ENCODE peak calls at places on chromosomes 2 and 18, in ten cellular contexts. P is SK-N-SH, B is mesendoderm, R is endodermal cell, Z is IMR-90, W is neuronal stem cell, F is neural progenitor cell, G is HCT116, K is kidney, O is Karpas-422. J is an unnamed sample.

GRCh38 chr2:112342067-112342466 is 66.7 kb downstream of the ZC3H6 start:
- DNase-seq in P (no peak), B (no peak), R (no peak), Z (no peak), W (no peak), F (no peak), G (no peak), K (no peak), O (no peak), J (no peak)

GRCh38 chr2:222307138-222307756 is 8.4 kb upstream of the PAX3 start:
- DNase-seq in P (no peak), B (no peak), R (peak), Z (no peak), W (no peak), F (peak), G (no peak), K (no peak), O (no peak), J (peak)

GRCh38 chr2:54024576-54024975 is 53.8 kb upstream of the PSME4 start:
- DNase-seq in P (no peak), B (no peak), R (no peak), Z (no peak), W (no peak), F (no peak), G (no peak), K (no peak), O (no peak), J (no peak)

GRCh38 chr2:232976176-232976575 is 36.9 kb downstream of the NGEF start:
- DNase-seq in P (no peak), B (no peak), R (peak), Z (no peak), W (no peak), F (no peak), G (no peak), K (no peak), O (no peak), J (no peak)

GRCh38 chr2:18483896-18484295 is 76.6 kb downstream of the RDH14 start:
- DNase-seq in P (no peak), B (no peak), R (no peak), Z (peak), W (no peak), F (no peak), G (no peak), K (no peak), O (no peak), J (no peak)

GRCh38 chr2:44945676-44946427 is 4.3 kb downstream of the SIX3 start:
- DNase-seq in P (peak), B (peak), R (peak), Z (no peak), W (no peak), F (no peak), G (no peak), K (no peak), O (no peak), J (no peak)

GRCh38 chr2:77834360-77835002 is 312.3 kb upstream of the LRRTM4 start:
- DNase-seq in P (no peak), B (peak), R (no peak), Z (no peak), W (peak), F (peak), G (peak), K (no peak), O (no peak), J (no peak)

GRCh38 chr2:162301151-162301804 is 17.2 kb downstream of the IFIH1 start:
- DNase-seq in P (peak), B (peak), R (peak), Z (peak), W (peak), F (peak), G (peak), K (no peak), O (peak), J (no peak)

GRCh38 chr2:239609162-239609561 is 208.3 kb upstream of the HDAC4 start:
- DNase-seq in P (no peak), B (no peak), R (peak), Z (no peak), W (no peak), F (no peak), G (no peak), K (no peak), O (no peak), J (peak)

GRCh38 chr2:239193426-239193825 is 207.4 kb downstream of the HDAC4 start:
- DNase-seq in P (no peak), B (no peak), R (peak), Z (no peak), W (no peak), F (no peak), G (no peak), K (peak), O (no peak), J (no peak)

GRCh38 chr2:71082402-71083252 is 14.2 kb downstream of the NAGK start:
- DNase-seq in P (no peak), B (no peak), R (no peak), Z (no peak), W (no peak), F (no peak), G (no peak), K (no peak), O (peak), J (no peak)

GRCh38 chr2:201797175-201797840 is 9.0 kb upstream of the CDK15 start:
- DNase-seq in P (no peak), B (no peak), R (no peak), Z (peak), W (no peak), F (no peak), G (no peak), K (no peak), O (no peak), J (no peak)

GRCh38 chr2:74191596-74192380 is 6.6 kb upstream of the MTHFD2 start:
- DNase-seq in P (no peak), B (no peak), R (peak), Z (no peak), W (no peak), F (no peak), G (no peak), K (no peak), O (no peak), J (no peak)

GRCh38 chr18:58196164-58196563 is 152.1 kb downstream of the NEDD4L start:
- DNase-seq in P (no peak), B (no peak), R (no peak), Z (no peak), W (no peak), F (no peak), G (no peak), K (no peak), O (no peak), J (peak)

GRCh38 chr2:134402385-134402784 is 148.5 kb downstream of the MGAT5 start:
- DNase-seq in P (no peak), B (no peak), R (no peak), Z (peak), W (no peak), F (no peak), G (no peak), K (no peak), O (no peak), J (no peak)

GRCh38 chr2:20939786-20940480 is 103.9 kb downstream of the APOB start:
- DNase-seq in P (no peak), B (no peak), R (no peak), Z (no peak), W (no peak), F (no peak), G (no peak), K (no peak), O (no peak), J (no peak)

GRCh38 chr2:188456114-188456909 is 164.6 kb downstream of the GULP1 start:
- DNase-seq in P (no peak), B (peak), R (peak), Z (no peak), W (no peak), F (peak), G (no peak), K (no peak), O (no peak), J (no peak)

GRCh38 chr2:240821429-240821778 is 1.4 kb upstream of the KIF1A start:
- DNase-seq in P (no peak), B (no peak), R (no peak), Z (no peak), W (no peak), F (no peak), G (no peak), K (no peak), O (no peak), J (no peak)

GRCh38 chr2:240819404-240820013 is 510 bp downstream of the KIF1A start:
- DNase-seq in P (peak), B (peak), R (peak), Z (no peak), W (peak), F (peak), G (no peak), K (no peak), O (no peak), J (no peak)

GRCh38 chr2:240820607-240821428 is 799 bp upstream of the KIF1A start:
- DNase-seq in P (peak), B (peak), R (peak), Z (no peak), W (peak), F (peak), G (no peak), K (no peak), O (no peak), J (no peak)

GRCh38 chr2:240818543-240819403 is 1.2 kb downstream of the KIF1A start:
- DNase-seq in P (peak), B (peak), R (peak), Z (no peak), W (peak), F (peak), G (no peak), K (no peak), O (no peak), J (no peak)

DNA sequence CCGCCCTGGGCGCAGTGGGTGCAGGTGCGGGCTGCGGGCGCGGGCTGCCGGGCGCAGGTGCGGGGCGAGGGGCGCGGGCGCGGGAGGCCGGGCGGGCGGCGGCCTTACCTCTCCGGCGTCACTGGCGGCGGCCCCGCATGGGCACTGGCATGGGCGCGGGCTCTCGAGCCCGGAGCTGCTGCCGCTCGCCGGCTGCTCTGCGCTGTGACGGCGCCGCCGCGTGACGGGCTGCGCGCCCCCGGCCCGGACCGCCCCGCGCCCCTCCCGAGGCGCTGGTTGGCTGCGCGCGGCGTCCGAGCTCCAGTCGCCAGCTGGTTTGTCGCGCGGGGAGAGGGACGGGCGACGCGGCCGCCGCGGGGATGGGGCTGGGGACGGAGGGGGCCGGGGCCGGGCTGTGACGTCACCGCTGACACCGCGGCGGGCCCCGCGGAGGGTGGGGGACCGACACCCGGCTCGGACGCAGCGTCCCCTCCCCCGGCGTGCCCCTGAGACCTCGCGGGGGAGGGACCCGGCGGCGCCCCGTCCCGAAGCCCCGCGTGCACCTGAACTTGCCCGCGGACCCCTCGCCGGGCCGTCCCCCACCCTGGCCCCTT is at the start of gene KIF1A:
- DNase-seq in P (peak), B (peak), R (peak), Z (no peak), W (peak), F (peak), G (no peak), K (no peak), O (no peak), J (no peak)
- H3K4me3 ChIP-seq in P (peak), B (peak), R (peak), Z (no peak), W (peak), F (peak), G (no peak), K (no peak), O (no peak), J (no peak)

GRCh38 chr2:55056024-55056521 is 5.8 kb upstream of the RTN4 start:
- DNase-seq in P (no peak), B (peak), R (no peak), Z (peak), W (no peak), F (no peak), G (peak), K (no peak), O (no peak), J (no peak)
- H3K9ac ChIP-seq in P (no peak), B (no peak), R (no peak), Z (no peak), W (no peak), F (no peak), G (no peak), K (no peak), O (no peak), J (no peak)

DNA sequence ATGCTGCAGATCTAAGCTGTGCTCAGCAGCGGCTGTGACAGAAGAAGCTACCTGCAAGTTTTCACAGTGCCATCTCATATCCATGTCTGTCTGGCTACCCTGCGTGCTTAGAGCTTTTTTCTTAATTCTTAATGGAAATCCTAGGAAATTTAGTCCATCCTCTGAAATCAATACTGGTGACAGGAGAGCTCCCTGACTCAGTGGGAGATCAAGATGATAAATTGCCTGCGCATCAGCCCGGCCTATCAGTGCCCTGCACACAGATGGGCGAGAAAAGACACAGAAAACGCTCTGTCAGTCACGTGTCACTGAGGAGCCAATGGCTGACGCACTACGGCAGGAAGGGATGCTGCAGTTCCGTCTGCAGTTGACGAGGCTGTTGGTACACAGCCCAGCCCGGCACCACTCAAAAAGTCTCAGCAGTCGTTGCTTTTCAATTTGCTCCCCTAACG is 819.6 kb upstream of the FSHR start:
- DNase-seq in P (peak), B (peak), R (peak), Z (no peak), W (peak), F (peak), G (no peak), K (peak), O (no peak), J (peak)
- H3K4me3 ChIP-seq in P (peak), B (no peak), R (no peak), Z (no peak), W (peak), F (peak), G (no peak), K (peak), O (no peak), J (no peak)

GRCh38 chr18:55982992-55983391 is 395.0 kb upstream of the TCF4 start:
- DNase-seq in P (no peak), B (peak), R (peak), Z (peak), W (no peak), F (no peak), G (no peak), K (no peak), O (no peak), J (no peak)

GRCh38 chr18:55983433-55983832 is 395.4 kb upstream of the TCF4 start:
- DNase-seq in P (no peak), B (no peak), R (no peak), Z (peak), W (no peak), F (no peak), G (no peak), K (no peak), O (no peak), J (no peak)

DNA sequence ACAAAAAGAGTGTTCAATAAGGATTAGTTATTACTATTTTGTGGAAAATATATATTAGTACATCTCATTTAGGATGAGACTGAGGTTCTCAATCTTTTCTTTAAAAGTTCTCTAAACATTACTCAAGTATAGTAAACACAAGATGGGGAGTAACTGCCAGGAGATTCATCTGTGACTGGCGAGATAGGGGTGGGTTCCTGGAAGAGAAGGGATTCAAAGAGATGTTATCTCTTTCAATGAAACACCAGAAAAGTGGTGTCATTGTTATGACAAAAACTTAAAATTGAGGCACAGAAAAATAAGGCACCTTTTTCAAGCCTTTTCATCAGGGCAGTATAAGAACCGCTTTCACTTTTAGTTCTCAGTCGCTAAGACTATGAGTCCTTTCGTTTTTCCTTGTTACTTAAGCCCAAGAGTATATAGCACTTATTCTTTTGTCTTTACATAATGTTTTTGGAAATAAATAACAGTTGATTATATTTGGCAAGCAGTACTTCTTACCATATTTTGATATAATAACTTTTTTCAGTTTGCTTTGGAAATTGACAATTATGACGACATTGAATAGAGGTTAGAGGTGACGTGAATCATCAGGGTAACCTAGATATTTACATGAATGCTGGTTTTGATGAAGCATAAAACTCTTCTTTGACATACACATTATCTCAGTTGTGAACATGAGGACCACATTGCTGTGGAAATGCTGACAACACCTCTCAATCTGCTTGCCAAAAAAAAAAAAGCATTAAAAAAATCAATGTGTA is 393.9 kb upstream of the TCF4 start:
- DNase-seq in P (no peak), B (no peak), R (no peak), Z (no peak), W (no peak), F (no peak), G (no peak), K (no peak), O (no peak), J (no peak)
- H3K9ac ChIP-seq in P (no peak), B (no peak), R (no peak), Z (no peak), W (no peak), F (no peak), G (no peak), K (no peak), O (no peak), J (no peak)

DNA sequence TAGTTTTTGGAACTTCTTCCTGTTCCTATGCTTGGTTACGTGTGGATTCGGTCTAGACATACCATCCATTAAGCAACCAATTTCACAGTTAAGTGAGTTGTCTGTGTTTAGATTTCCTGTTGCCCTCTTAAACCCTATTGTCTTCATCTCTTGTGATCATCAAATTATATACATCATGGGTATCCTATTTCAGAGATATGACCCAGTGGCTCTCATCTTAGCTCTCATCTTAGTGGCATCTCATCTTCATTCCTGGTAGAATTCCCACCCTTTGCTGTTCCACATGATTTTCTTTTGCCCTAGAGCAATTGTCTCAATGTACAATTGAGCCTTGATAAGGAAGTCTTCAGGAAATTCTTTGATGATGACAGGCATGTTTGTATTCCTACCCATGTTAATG is 29.4 kb upstream of the FN1 start:
- DNase-seq in P (no peak), B (peak), R (no peak), Z (peak), W (no peak), F (no peak), G (no peak), K (no peak), O (no peak), J (no peak)
- H3K4me3 ChIP-seq in P (no peak), B (no peak), R (no peak), Z (no peak), W (no peak), F (no peak), G (no peak), K (no peak), O (no peak), J (no peak)

GRCh38 chr2:16623564-16624418 is 41.8 kb downstream of the CYRIA start:
- DNase-seq in P (no peak), B (no peak), R (no peak), Z (no peak), W (no peak), F (no peak), G (no peak), K (no peak), O (no peak), J (no peak)
- H3K9ac ChIP-seq in P (no peak), B (no peak), R (no peak), Z (no peak), W (no peak), F (no peak), G (no peak), K (no peak), O (no peak), J (no peak)

GRCh38 chr18:22172594-22173049 is 3.2 kb downstream of the GATA6 start:
- DNase-seq in P (no peak), B (no peak), R (peak), Z (no peak), W (no peak), F (no peak), G (no peak), K (no peak), O (no peak), J (no peak)
- H3K4me3 ChIP-seq in P (no peak), B (peak), R (peak), Z (peak), W (peak), F (no peak), G (no peak), K (peak), O (no peak), J (peak)

DNA sequence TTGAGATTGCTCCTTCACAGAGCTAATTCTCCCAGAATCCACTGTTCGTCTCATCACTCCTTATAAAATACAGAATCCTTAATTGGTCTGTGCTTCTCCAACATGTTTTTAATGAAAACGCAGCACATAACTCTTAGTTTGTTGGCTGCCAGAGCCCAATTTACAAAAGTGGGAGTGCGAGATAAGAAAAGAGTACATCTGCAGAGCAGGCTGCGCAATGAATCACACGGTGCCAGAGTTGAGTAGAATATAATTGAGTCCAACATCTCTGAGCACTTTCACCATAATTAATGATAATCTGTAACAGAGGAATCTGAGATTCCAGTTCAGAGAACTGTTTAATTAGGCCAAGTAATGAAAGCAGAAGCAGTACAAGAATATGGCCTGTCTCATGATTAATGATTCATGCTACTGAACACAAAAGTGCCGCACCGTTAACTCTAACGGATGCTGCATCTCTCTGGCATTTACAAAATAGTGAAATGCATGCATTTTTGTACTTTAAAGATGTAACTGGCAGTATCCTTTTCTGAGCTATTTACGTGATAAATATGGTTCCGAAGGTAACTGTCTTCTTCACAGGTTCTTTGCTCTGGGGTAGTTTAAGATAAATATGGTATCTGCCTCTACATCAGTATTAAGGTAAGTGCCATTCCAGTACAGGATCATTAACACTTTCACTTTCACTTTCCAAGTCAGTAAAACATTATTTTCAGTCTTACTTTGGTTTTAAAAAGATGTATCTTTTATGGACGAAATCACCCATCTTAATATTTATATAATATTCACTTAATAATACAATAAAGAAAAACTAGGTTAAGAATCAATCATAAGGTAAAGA is 785.6 kb downstream of the NR4A2 start:
- DNase-seq in P (peak), B (no peak), R (no peak), Z (no peak), W (no peak), F (no peak), G (no peak), K (no peak), O (no peak), J (no peak)
- H3K9ac ChIP-seq in P (no peak), B (no peak), R (no peak), Z (no peak), W (no peak), F (no peak), G (no peak), K (no peak), O (no peak), J (no peak)